ENCODE peak calls at places on chromosomes 16 and 17, in ten cellular contexts. One of them, this sample, is unnamed.

GRCh38 chr17:74987909-74988711 is 678 bp downstream of the CDR2L start:
- DNase-seq in left ventricle myocardium inferior: peak; percentile 90
- DNase-seq in fibroblast of lung: peak; percentile 71
- DNase-seq in ascending aorta: peak; percentile 94
- DNase-seq in gastrocnemius medialis: peak; percentile 65
- DNase-seq in small intestine: peak; percentile 80
- DNase-seq in MM.1S: no peak
- DNase-seq in suprapubic skin: peak; percentile 93
- DNase-seq in neuronal stem cell: peak; percentile 73
- DNase-seq in psoas muscle: peak; percentile 89
- DNase-seq in this sample: no peak

GRCh38 chr17:27572665-27573064 is 58.3 kb upstream of the LGALS9 start:
- DNase-seq in MM.1S: no peak
- DNase-seq in left ventricle myocardium inferior: no peak
- DNase-seq in psoas muscle: peak; percentile 17
- DNase-seq in gastrocnemius medialis: no peak
- DNase-seq in neuronal stem cell: no peak
- DNase-seq in ascending aorta: no peak
- DNase-seq in suprapubic skin: no peak
- DNase-seq in fibroblast of lung: no peak
- DNase-seq in small intestine: no peak
- DNase-seq in this sample: no peak

GRCh38 chr17:57210224-57210553 is 46.1 kb upstream of the MSI2 start:
- DNase-seq in fibroblast of lung: no peak
- DNase-seq in psoas muscle: no peak
- DNase-seq in suprapubic skin: no peak
- DNase-seq in neuronal stem cell: no peak
- DNase-seq in left ventricle myocardium inferior: no peak
- DNase-seq in MM.1S: no peak
- DNase-seq in ascending aorta: no peak
- DNase-seq in small intestine: no peak
- DNase-seq in gastrocnemius medialis: no peak
- DNase-seq in this sample: no peak

GRCh38 chr16:10206215-10206614 is 24.0 kb upstream of the GRIN2A start:
- DNase-seq in suprapubic skin: no peak
- DNase-seq in MM.1S: no peak
- DNase-seq in neuronal stem cell: no peak
- DNase-seq in left ventricle myocardium inferior: no peak
- DNase-seq in psoas muscle: no peak
- DNase-seq in gastrocnemius medialis: no peak
- DNase-seq in small intestine: no peak
- DNase-seq in ascending aorta: no peak
- DNase-seq in fibroblast of lung: no peak
- DNase-seq in this sample: no peak

GRCh38 chr17:48738424-48738802 is 9.9 kb upstream of the HOXB13 start:
- DNase-seq in fibroblast of lung: no peak
- DNase-seq in ascending aorta: no peak
- DNase-seq in neuronal stem cell: no peak
- DNase-seq in gastrocnemius medialis: no peak
- DNase-seq in MM.1S: no peak
- DNase-seq in left ventricle myocardium inferior: no peak
- DNase-seq in psoas muscle: no peak
- DNase-seq in small intestine: no peak
- DNase-seq in suprapubic skin: no peak
- DNase-seq in this sample: no peak

GRCh38 chr17:17028878-17029535 is 13.2 kb upstream of the MPRIP start:
- DNase-seq in psoas muscle: peak; percentile 38
- DNase-seq in left ventricle myocardium inferior: no peak
- DNase-seq in MM.1S: no peak
- DNase-seq in gastrocnemius medialis: no peak
- DNase-seq in small intestine: peak; percentile 39
- DNase-seq in suprapubic skin: no peak
- DNase-seq in fibroblast of lung: no peak
- DNase-seq in neuronal stem cell: no peak
- DNase-seq in ascending aorta: no peak
- DNase-seq in this sample: no peak

GRCh38 chr17:6303664-6304063 is 131.3 kb downstream of the AIPL1 start:
- DNase-seq in gastrocnemius medialis: no peak
- DNase-seq in fibroblast of lung: peak; percentile 1
- DNase-seq in MM.1S: peak; percentile 49
- DNase-seq in suprapubic skin: no peak
- DNase-seq in left ventricle myocardium inferior: peak; percentile 23
- DNase-seq in small intestine: no peak
- DNase-seq in ascending aorta: no peak
- DNase-seq in psoas muscle: no peak
- DNase-seq in neuronal stem cell: peak; percentile 71
- DNase-seq in this sample: no peak

GRCh38 chr16:48720266-48720665 is 110.3 kb upstream of the N4BP1 start:
- DNase-seq in psoas muscle: no peak
- DNase-seq in left ventricle myocardium inferior: no peak
- DNase-seq in MM.1S: peak; percentile 16
- DNase-seq in suprapubic skin: no peak
- DNase-seq in neuronal stem cell: peak; percentile 67
- DNase-seq in ascending aorta: no peak
- DNase-seq in fibroblast of lung: no peak
- DNase-seq in small intestine: no peak
- DNase-seq in gastrocnemius medialis: no peak
- DNase-seq in this sample: no peak

GRCh38 chr17:34613064-34614019 is 34.0 kb downstream of the TMEM132E start:
- DNase-seq in neuronal stem cell: peak; percentile 58
- DNase-seq in left ventricle myocardium inferior: no peak
- DNase-seq in gastrocnemius medialis: no peak
- DNase-seq in ascending aorta: no peak
- DNase-seq in fibroblast of lung: no peak
- DNase-seq in psoas muscle: no peak
- DNase-seq in suprapubic skin: no peak
- DNase-seq in small intestine: no peak
- DNase-seq in MM.1S: no peak
- DNase-seq in this sample: no peak

GRCh38 chr16:68740628-68741346 is 3.7 kb downstream of the CDH1 start:
- DNase-seq in gastrocnemius medialis: no peak
- DNase-seq in left ventricle myocardium inferior: no peak
- DNase-seq in fibroblast of lung: no peak
- DNase-seq in suprapubic skin: no peak
- DNase-seq in neuronal stem cell: no peak
- DNase-seq in MM.1S: no peak
- DNase-seq in small intestine: no peak
- DNase-seq in ascending aorta: no peak
- DNase-seq in psoas muscle: no peak
- DNase-seq in this sample: no peak

GRCh38 chr16:23682181-23682580 is 3.5 kb downstream of the PLK1 start:
- DNase-seq in left ventricle myocardium inferior: no peak
- DNase-seq in MM.1S: no peak
- DNase-seq in ascending aorta: no peak
- DNase-seq in neuronal stem cell: no peak
- DNase-seq in suprapubic skin: no peak
- DNase-seq in psoas muscle: no peak
- DNase-seq in small intestine: no peak
- DNase-seq in fibroblast of lung: peak; percentile 76
- DNase-seq in gastrocnemius medialis: no peak
- DNase-seq in this sample: no peak

GRCh38 chr17:57114085-57114673 is 29.1 kb downstream of the AKAP1 start:
- DNase-seq in psoas muscle: peak; percentile 78
- DNase-seq in MM.1S: peak; percentile 39
- DNase-seq in gastrocnemius medialis: no peak
- DNase-seq in suprapubic skin: no peak
- DNase-seq in fibroblast of lung: peak; percentile 21
- DNase-seq in left ventricle myocardium inferior: peak; percentile 56
- DNase-seq in ascending aorta: no peak
- DNase-seq in small intestine: peak; percentile 44
- DNase-seq in neuronal stem cell: peak; percentile 51
- DNase-seq in this sample: peak; percentile 43

GRCh38 chr17:81328925-81329278 is 33.8 kb upstream of the SLC38A10 start:
- DNase-seq in suprapubic skin: no peak
- DNase-seq in MM.1S: no peak
- DNase-seq in psoas muscle: no peak
- DNase-seq in gastrocnemius medialis: no peak
- DNase-seq in left ventricle myocardium inferior: no peak
- DNase-seq in ascending aorta: no peak
- DNase-seq in neuronal stem cell: no peak
- DNase-seq in small intestine: no peak
- DNase-seq in fibroblast of lung: peak; percentile 56
- DNase-seq in this sample: no peak

DNA sequence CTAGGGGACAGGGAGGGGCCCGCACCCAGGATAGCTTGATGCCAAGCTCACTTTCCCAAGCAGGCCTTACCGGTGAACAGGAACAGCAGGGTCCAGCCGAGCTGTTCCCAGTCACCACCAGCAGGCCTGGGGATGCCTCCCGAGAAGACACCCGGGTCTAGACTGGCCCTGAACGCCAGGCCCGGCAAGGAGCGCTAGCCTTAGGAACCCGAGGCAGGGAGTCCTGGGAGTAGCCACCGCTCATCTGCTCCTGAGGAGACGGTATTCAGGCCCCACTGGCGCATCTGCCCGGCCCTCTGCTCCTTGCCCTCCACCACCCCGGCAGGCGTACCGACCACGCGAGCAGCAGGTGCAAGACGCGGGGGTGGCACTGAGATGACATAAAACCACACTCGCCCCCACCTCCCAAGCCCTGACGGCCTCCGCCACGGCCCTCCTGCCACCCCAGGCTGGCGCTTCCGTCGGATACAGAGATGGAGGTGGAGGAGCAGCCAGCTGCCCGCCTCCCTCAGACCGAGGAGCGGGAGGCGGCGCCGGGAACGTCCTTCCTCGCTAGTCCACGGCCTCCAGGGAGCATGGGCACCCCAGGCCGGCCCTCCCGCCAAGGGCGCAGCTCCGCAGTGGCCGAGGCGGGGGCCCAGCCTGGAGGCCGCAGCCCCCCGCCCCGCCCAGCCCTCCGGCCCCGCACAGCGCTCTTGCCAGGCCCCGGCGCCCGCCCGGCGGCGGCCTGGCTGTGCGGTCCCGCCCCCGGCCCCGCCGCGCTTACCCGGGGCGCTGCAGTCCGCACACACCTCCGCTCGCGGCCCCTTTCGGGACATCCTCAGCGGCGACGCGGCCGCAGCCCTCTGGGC is 662 bp downstream of the GIT1 start:
- DNase-seq in ascending aorta: no peak
- DNase-seq in small intestine: peak; percentile 32
- DNase-seq in neuronal stem cell: no peak
- DNase-seq in suprapubic skin: no peak
- DNase-seq in fibroblast of lung: peak; percentile 9
- DNase-seq in left ventricle myocardium inferior: no peak
- DNase-seq in gastrocnemius medialis: no peak
- DNase-seq in MM.1S: peak; percentile 36
- DNase-seq in psoas muscle: peak; percentile 71
- DNase-seq in this sample: peak; percentile 36
- H3K4me1 ChIP-seq in ascending aorta: peaks cover 55% of the 10 kb centered on the region
- H3K4me1 ChIP-seq in small intestine: peaks cover 9% of the 10 kb centered on the region
- H3K4me1 ChIP-seq in neuronal stem cell: peaks cover 59% of the 10 kb centered on the region
- H3K4me1 ChIP-seq in suprapubic skin: peaks cover 88% of the 10 kb centered on the region
- H3K4me1 ChIP-seq in fibroblast of lung: peaks cover 20% of the 10 kb centered on the region
- H3K4me1 ChIP-seq in left ventricle myocardium inferior: peaks cover 88% of the 10 kb centered on the region
- H3K4me1 ChIP-seq in gastrocnemius medialis: peaks cover 72% of the 10 kb centered on the region
- H3K4me1 ChIP-seq in MM.1S: peaks cover 32% of the 10 kb centered on the region
- H3K4me1 ChIP-seq in psoas muscle: peaks cover 76% of the 10 kb centered on the region
- H3K4me1 ChIP-seq in this sample: peaks cover 85% of the 10 kb centered on the region

GRCh38 chr16:85119333-85120005 is 7.2 kb upstream of the CIBAR2 start:
- DNase-seq in ascending aorta: no peak
- DNase-seq in MM.1S: no peak
- DNase-seq in left ventricle myocardium inferior: no peak
- DNase-seq in neuronal stem cell: no peak
- DNase-seq in small intestine: no peak
- DNase-seq in fibroblast of lung: no peak
- DNase-seq in suprapubic skin: no peak
- DNase-seq in gastrocnemius medialis: no peak
- DNase-seq in psoas muscle: no peak
- DNase-seq in this sample: no peak
- H3K36me3 ChIP-seq in ascending aorta: no peaks in the 10 kb centered on the region
- H3K36me3 ChIP-seq in MM.1S: no peaks in the 10 kb centered on the region
- H3K36me3 ChIP-seq in left ventricle myocardium inferior: no peaks in the 10 kb centered on the region
- H3K36me3 ChIP-seq in neuronal stem cell: no peaks in the 10 kb centered on the region
- H3K36me3 ChIP-seq in small intestine: no peaks in the 10 kb centered on the region
- H3K36me3 ChIP-seq in fibroblast of lung: no peaks in the 10 kb centered on the region
- H3K36me3 ChIP-seq in suprapubic skin: no peaks in the 10 kb centered on the region
- H3K36me3 ChIP-seq in gastrocnemius medialis: no peaks in the 10 kb centered on the region
- H3K36me3 ChIP-seq in psoas muscle: no peaks in the 10 kb centered on the region
- H3K36me3 ChIP-seq in this sample: no peaks in the 10 kb centered on the region

GRCh38 chr16:27323781-27324561 is 10.2 kb downstream of the IL4R start:
- DNase-seq in ascending aorta: no peak
- DNase-seq in neuronal stem cell: no peak
- DNase-seq in small intestine: no peak
- DNase-seq in suprapubic skin: peak; percentile 59
- DNase-seq in psoas muscle: no peak
- DNase-seq in left ventricle myocardium inferior: no peak
- DNase-seq in MM.1S: no peak
- DNase-seq in gastrocnemius medialis: no peak
- DNase-seq in fibroblast of lung: no peak
- DNase-seq in this sample: no peak
- H3K4me1 ChIP-seq in ascending aorta: peaks cover 19% of the 10 kb centered on the region
- H3K4me1 ChIP-seq in neuronal stem cell: peaks cover 8% of the 10 kb centered on the region
- H3K4me1 ChIP-seq in small intestine: peaks cover 21% of the 10 kb centered on the region
- H3K4me1 ChIP-seq in suprapubic skin: peaks cover 59% of the 10 kb centered on the region
- H3K4me1 ChIP-seq in psoas muscle: peaks cover 4% of the 10 kb centered on the region
- H3K4me1 ChIP-seq in left ventricle myocardium inferior: peaks cover 50% of the 10 kb centered on the region
- H3K4me1 ChIP-seq in MM.1S: no peaks in the 10 kb centered on the region
- H3K4me1 ChIP-seq in gastrocnemius medialis: peaks cover 8% of the 10 kb centered on the region
- H3K4me1 ChIP-seq in fibroblast of lung: peaks cover 13% of the 10 kb centered on the region
- H3K4me1 ChIP-seq in this sample: peaks cover 91% of the 10 kb centered on the region

DNA sequence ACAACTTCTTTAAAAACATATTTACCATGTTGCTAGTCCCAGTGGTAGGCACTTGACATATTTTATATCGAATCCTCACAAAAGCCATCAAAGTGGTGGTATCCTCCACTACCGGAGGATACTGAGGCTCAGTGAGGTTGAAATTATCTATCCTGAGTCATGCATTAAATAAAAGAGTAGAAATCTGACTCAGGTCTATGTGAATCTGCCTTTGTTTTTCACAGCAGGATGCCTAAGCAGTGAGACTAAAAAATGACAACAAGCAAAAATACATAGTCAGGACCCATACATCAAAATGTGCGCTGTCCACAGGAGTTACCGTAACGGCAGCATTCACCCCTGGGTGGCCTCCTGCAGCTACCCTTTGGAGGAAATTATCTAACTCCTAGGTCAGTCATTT is 17.7 kb downstream of the BRD7 start:
- DNase-seq in MM.1S: no peak
- DNase-seq in psoas muscle: no peak
- DNase-seq in neuronal stem cell: no peak
- DNase-seq in gastrocnemius medialis: no peak
- DNase-seq in fibroblast of lung: no peak
- DNase-seq in suprapubic skin: no peak
- DNase-seq in ascending aorta: no peak
- DNase-seq in left ventricle myocardium inferior: no peak
- DNase-seq in small intestine: no peak
- DNase-seq in this sample: no peak
- H3K36me3 ChIP-seq in MM.1S: peaks cover 15% of the 10 kb centered on the region
- H3K36me3 ChIP-seq in psoas muscle: peaks cover 3% of the 10 kb centered on the region
- H3K36me3 ChIP-seq in neuronal stem cell: peaks cover 9% of the 10 kb centered on the region
- H3K36me3 ChIP-seq in gastrocnemius medialis: no peaks in the 10 kb centered on the region
- H3K36me3 ChIP-seq in fibroblast of lung: peaks cover 9% of the 10 kb centered on the region
- H3K36me3 ChIP-seq in suprapubic skin: peaks cover 40% of the 10 kb centered on the region
- H3K36me3 ChIP-seq in ascending aorta: peaks cover 32% of the 10 kb centered on the region
- H3K36me3 ChIP-seq in left ventricle myocardium inferior: peaks cover 63% of the 10 kb centered on the region
- H3K36me3 ChIP-seq in small intestine: peaks cover 2% of the 10 kb centered on the region
- H3K36me3 ChIP-seq in this sample: peaks cover 31% of the 10 kb centered on the region

GRCh38 chr17:4856271-4856936 is 23.3 kb downstream of the MINK1 start:
- DNase-seq in ascending aorta: no peak
- DNase-seq in suprapubic skin: no peak
- DNase-seq in left ventricle myocardium inferior: no peak
- DNase-seq in fibroblast of lung: no peak
- DNase-seq in psoas muscle: no peak
- DNase-seq in gastrocnemius medialis: no peak
- DNase-seq in neuronal stem cell: no peak
- DNase-seq in MM.1S: no peak
- DNase-seq in small intestine: no peak
- DNase-seq in this sample: no peak
- H3K4me1 ChIP-seq in ascending aorta: peaks cover 13% of the 10 kb centered on the region
- H3K4me1 ChIP-seq in suprapubic skin: peaks cover 84% of the 10 kb centered on the region
- H3K4me1 ChIP-seq in left ventricle myocardium inferior: peaks cover 66% of the 10 kb centered on the region
- H3K4me1 ChIP-seq in fibroblast of lung: peaks cover 3% of the 10 kb centered on the region
- H3K4me1 ChIP-seq in psoas muscle: peaks cover 12% of the 10 kb centered on the region
- H3K4me1 ChIP-seq in gastrocnemius medialis: peaks cover 18% of the 10 kb centered on the region
- H3K4me1 ChIP-seq in neuronal stem cell: peaks cover 21% of the 10 kb centered on the region
- H3K4me1 ChIP-seq in MM.1S: no peaks in the 10 kb centered on the region
- H3K4me1 ChIP-seq in small intestine: peaks cover 9% of the 10 kb centered on the region
- H3K4me1 ChIP-seq in this sample: peaks cover 17% of the 10 kb centered on the region